ENCODE peak calls at places on chromosomes 13 and 19, in four cellular contexts. One of them, this sample, is unnamed.
A peak's percentile ranks its signal among the peaks of the same experiment; 100 is the strongest.

GRCh38 chr13:24233351-24233901 is 72.9 kb downstream of the SPATA13 start:
- DNase-seq in K562: no peak
- DNase-seq in HepG2: no peak
- DNase-seq in SK-N-SH: no peak
- DNase-seq in this sample: no peak

GRCh38 chr19:46383846-46384245 is 29.5 kb downstream of the CCDC8 start:
- DNase-seq in K562: no peak
- DNase-seq in HepG2: no peak
- DNase-seq in SK-N-SH: no peak
- DNase-seq in this sample: no peak

GRCh38 chr13:49980266-49980665 is 16.6 kb upstream of the TRIM13 start:
- DNase-seq in K562: no peak
- DNase-seq in HepG2: no peak
- DNase-seq in SK-N-SH: no peak
- DNase-seq in this sample: no peak

GRCh38 chr19:42249149-42249750 is 5.7 kb downstream of the ERF start:
- DNase-seq in K562: no peak
- DNase-seq in HepG2: no peak
- DNase-seq in SK-N-SH: no peak
- DNase-seq in this sample: no peak

GRCh38 chr19:12806242-12807131 is at the start of gene RNASEH2A:
- DNase-seq in K562: peak; percentile 88
- DNase-seq in HepG2: peak; percentile 70
- DNase-seq in SK-N-SH: peak; percentile 95
- DNase-seq in this sample: peak; percentile 83

GRCh38 chr19:46081928-46082727 is 41.3 kb upstream of the IGFL4 start:
- DNase-seq in K562: peak; percentile 50
- DNase-seq in HepG2: peak; percentile 41
- DNase-seq in SK-N-SH: peak; percentile 63
- DNase-seq in this sample: peak; percentile 70

GRCh38 chr13:20128459-20128927 is 32.4 kb downstream of the GJA3 start:
- DNase-seq in K562: no peak
- DNase-seq in HepG2: peak; percentile 15
- DNase-seq in SK-N-SH: peak; percentile 50
- DNase-seq in this sample: peak; percentile 49

GRCh38 chr13:79678100-79678499 is 197.1 kb downstream of the NDFIP2 start:
- DNase-seq in K562: no peak
- DNase-seq in HepG2: peak; percentile 24
- DNase-seq in SK-N-SH: no peak
- DNase-seq in this sample: no peak

GRCh38 chr13:77171451-77171850 is 144.5 kb upstream of the FBXL3 start:
- DNase-seq in K562: no peak
- DNase-seq in HepG2: no peak
- DNase-seq in SK-N-SH: no peak
- DNase-seq in this sample: no peak

GRCh38 chr13:23686948-23687347 is 116.7 kb downstream of the TNFRSF19 start:
- DNase-seq in K562: no peak
- DNase-seq in HepG2: no peak
- DNase-seq in SK-N-SH: no peak
- DNase-seq in this sample: no peak

GRCh38 chr13:23715762-23716235 is 145.6 kb downstream of the TNFRSF19 start:
- DNase-seq in K562: peak; percentile 18
- DNase-seq in HepG2: peak; percentile 62
- DNase-seq in SK-N-SH: no peak
- DNase-seq in this sample: peak; percentile 30

GRCh38 chr19:35975608-35976214 is 19.3 kb upstream of the SDHAF1 start:
- DNase-seq in K562: peak; percentile 78
- DNase-seq in HepG2: no peak
- DNase-seq in SK-N-SH: no peak
- DNase-seq in this sample: peak; percentile 34

GRCh38 chr13:71285700-71286099 is 581.3 kb downstream of the DACH1 start:
- DNase-seq in K562: no peak
- DNase-seq in HepG2: no peak
- DNase-seq in SK-N-SH: no peak
- DNase-seq in this sample: no peak

GRCh38 chr19:16249826-16250434 is 52.2 kb downstream of the AP1M1 start:
- DNase-seq in K562: no peak
- DNase-seq in HepG2: no peak
- DNase-seq in SK-N-SH: no peak
- DNase-seq in this sample: no peak

GRCh38 chr19:43265664-43266025 is 3.7 kb downstream of the PSG9 start:
- DNase-seq in K562: no peak
- DNase-seq in HepG2: no peak
- DNase-seq in SK-N-SH: no peak
- DNase-seq in this sample: peak; percentile 93

GRCh38 chr19:12884926-12885748 is 1.9 kb downstream of the KLF1 start:
- DNase-seq in K562: peak; percentile 91
- DNase-seq in HepG2: peak; percentile 29
- DNase-seq in SK-N-SH: peak; percentile 86
- DNase-seq in this sample: peak; percentile 94

GRCh38 chr13:60329221-60329983 is 67.6 kb upstream of the TDRD3 start:
- DNase-seq in K562: peak; percentile 32
- DNase-seq in HepG2: peak; percentile 12
- DNase-seq in SK-N-SH: peak; percentile 41
- DNase-seq in this sample: no peak

GRCh38 chr19:20273376-20273775 is 106.4 kb downstream of the ZNF486 start:
- DNase-seq in K562: no peak
- DNase-seq in HepG2: no peak
- DNase-seq in SK-N-SH: no peak
- DNase-seq in this sample: no peak

GRCh38 chr13:102847272-102848234 is 1.7 kb downstream of the ERCC5 start:
- DNase-seq in K562: no peak
- DNase-seq in HepG2: no peak
- DNase-seq in SK-N-SH: peak; percentile 17
- DNase-seq in this sample: peak; percentile 30

GRCh38 chr19:11044436-11044835 is 44.8 kb upstream of the LDLR start:
- DNase-seq in K562: no peak
- DNase-seq in HepG2: no peak
- DNase-seq in SK-N-SH: no peak
- DNase-seq in this sample: no peak

GRCh38 chr19:29375429-29376093 is 150.2 kb upstream of the VSTM2B start:
- DNase-seq in K562: no peak
- DNase-seq in HepG2: no peak
- DNase-seq in SK-N-SH: no peak
- DNase-seq in this sample: no peak

GRCh38 chr19:1651061-1651547 is 1.3 kb downstream of the TCF3 start:
- DNase-seq in K562: no peak
- DNase-seq in HepG2: no peak
- DNase-seq in SK-N-SH: peak; percentile 73
- DNase-seq in this sample: no peak

GRCh38 chr19:51147663-51148062 is 5.6 kb downstream of the SIGLEC7 start:
- DNase-seq in K562: peak; percentile 32
- DNase-seq in HepG2: no peak
- DNase-seq in SK-N-SH: no peak
- DNase-seq in this sample: no peak

GRCh38 chr19:4115818-4116385 is 8.0 kb downstream of the MAP2K2 start:
- DNase-seq in K562: peak; percentile 11
- DNase-seq in HepG2: no peak
- DNase-seq in SK-N-SH: peak; percentile 11
- DNase-seq in this sample: no peak

GRCh38 chr13:65679240-65679639 is 1550.9 kb downstream of the PCDH9 start:
- DNase-seq in K562: no peak
- DNase-seq in HepG2: no peak
- DNase-seq in SK-N-SH: no peak
- DNase-seq in this sample: no peak

GRCh38 chr13:25217023-25217909 is 45.2 kb upstream of the AMER2 start:
- DNase-seq in K562: no peak
- DNase-seq in HepG2: no peak
- DNase-seq in SK-N-SH: no peak
- DNase-seq in this sample: no peak

GRCh38 chr13:110340812-110341444 is 33.8 kb downstream of the COL4A2 start:
- DNase-seq in K562: no peak
- DNase-seq in HepG2: no peak
- DNase-seq in SK-N-SH: no peak
- DNase-seq in this sample: no peak

GRCh38 chr13:110339975-110340550 is 33.0 kb downstream of the COL4A2 start:
- DNase-seq in K562: no peak
- DNase-seq in HepG2: no peak
- DNase-seq in SK-N-SH: no peak
- DNase-seq in this sample: no peak

GRCh38 chr13:110343241-110343865 is 36.3 kb downstream of the COL4A2 start:
- DNase-seq in K562: no peak
- DNase-seq in HepG2: no peak
- DNase-seq in SK-N-SH: no peak
- DNase-seq in this sample: no peak

GRCh38 chr13:110342474-110342873 is 35.4 kb downstream of the COL4A2 start:
- DNase-seq in K562: no peak
- DNase-seq in HepG2: no peak
- DNase-seq in SK-N-SH: no peak
- DNase-seq in this sample: no peak

DNA sequence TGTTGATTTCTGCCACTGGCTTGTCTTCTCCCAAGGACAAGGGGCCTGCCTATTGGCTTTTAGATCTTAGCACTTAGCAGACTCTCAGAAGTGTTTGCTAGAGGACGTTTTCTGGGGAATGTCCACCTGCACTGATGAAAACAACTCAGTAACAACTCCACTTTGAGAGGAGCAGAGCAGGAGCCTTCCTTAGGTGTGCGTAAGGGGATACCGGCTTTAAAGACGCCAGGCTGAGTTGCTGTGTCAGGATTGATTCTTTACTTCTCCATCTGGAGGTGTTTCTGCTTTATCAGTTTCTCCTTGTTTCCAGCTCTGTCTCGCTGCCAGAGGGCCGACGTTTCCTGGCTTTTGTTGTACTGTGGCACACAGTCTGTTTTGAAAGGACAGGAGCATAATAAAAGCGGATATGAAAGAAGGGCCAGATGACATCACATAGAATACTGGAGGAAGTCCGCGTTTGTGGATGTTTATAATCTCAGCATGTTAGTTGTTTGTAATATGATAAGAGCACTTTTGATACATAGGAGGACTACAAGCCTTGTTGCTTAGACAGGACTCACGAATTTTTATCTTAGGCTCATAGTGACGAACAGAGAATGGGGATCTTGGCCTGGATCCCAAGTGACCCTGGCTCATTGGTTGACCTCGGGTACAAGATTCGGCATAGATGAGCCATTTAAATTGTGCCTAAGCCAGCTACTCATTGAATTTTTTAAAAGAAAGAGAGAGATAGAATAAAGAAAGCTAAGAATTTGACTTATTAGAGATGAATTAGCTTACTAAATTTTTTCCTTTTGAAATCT is 34.6 kb downstream of the COL4A2 start:
- DNase-seq in K562: no peak
- DNase-seq in HepG2: no peak
- DNase-seq in SK-N-SH: peak; percentile 55
- DNase-seq in this sample: no peak
- TF ChIP-seq JUND in K562: no peak
- TF ChIP-seq JUND in HepG2: no peak
- TF ChIP-seq JUND in SK-N-SH: no peak
- TF ChIP-seq JUND in this sample: no peak

GRCh38 chr13:30159446-30159839 is 147.9 kb downstream of the KATNAL1 start:
- DNase-seq in K562: no peak
- DNase-seq in HepG2: no peak
- DNase-seq in SK-N-SH: no peak
- DNase-seq in this sample: no peak
- TF ChIP-seq JUND in K562: no peak
- TF ChIP-seq JUND in HepG2: no peak
- TF ChIP-seq JUND in SK-N-SH: no peak
- TF ChIP-seq JUND in this sample: no peak

GRCh38 chr19:372306-372890 is 27.8 kb upstream of the MIER2 start:
- DNase-seq in K562: no peak
- DNase-seq in HepG2: no peak
- DNase-seq in SK-N-SH: peak; percentile 81
- DNase-seq in this sample: no peak
- TF ChIP-seq JUND in K562: no peak
- TF ChIP-seq JUND in HepG2: no peak
- TF ChIP-seq JUND in SK-N-SH: no peak
- TF ChIP-seq JUND in this sample: no peak

GRCh38 chr19:58382997-58383603 is 2.3 kb upstream of the ZNF837 start:
- DNase-seq in K562: no peak
- DNase-seq in HepG2: no peak
- DNase-seq in SK-N-SH: no peak
- DNase-seq in this sample: no peak

GRCh38 chr19:58381460-58382220 is 810 bp upstream of the ZNF837 start:
- DNase-seq in K562: no peak
- DNase-seq in HepG2: no peak
- DNase-seq in SK-N-SH: no peak
- DNase-seq in this sample: no peak

GRCh38 chr19:58380037-58380735 is 644 bp downstream of the ZNF837 start:
- DNase-seq in K562: no peak
- DNase-seq in HepG2: peak; percentile 83
- DNase-seq in SK-N-SH: no peak
- DNase-seq in this sample: no peak

GRCh38 chr19:58379276-58379675 is 1.6 kb downstream of the ZNF837 start:
- DNase-seq in K562: no peak
- DNase-seq in HepG2: no peak
- DNase-seq in SK-N-SH: no peak
- DNase-seq in this sample: no peak

GRCh38 chr19:58380736-58381459 is at the start of gene ZNF837:
- DNase-seq in K562: peak; percentile 91
- DNase-seq in HepG2: peak; percentile 99
- DNase-seq in SK-N-SH: peak; percentile 93
- DNase-seq in this sample: peak; percentile 100
- TF ChIP-seq JUND in K562: peak; percentile 69
- TF ChIP-seq JUND in HepG2: no peak
- TF ChIP-seq JUND in SK-N-SH: no peak
- TF ChIP-seq JUND in this sample: no peak

GRCh38 chr13:27141746-27142145 is 29.9 kb downstream of the USP12 start:
- DNase-seq in K562: no peak
- DNase-seq in HepG2: no peak
- DNase-seq in SK-N-SH: no peak
- DNase-seq in this sample: no peak

GRCh38 chr13:27151798-27152599 is 19.6 kb downstream of the USP12 start:
- DNase-seq in K562: no peak
- DNase-seq in HepG2: peak; percentile 55
- DNase-seq in SK-N-SH: no peak
- DNase-seq in this sample: no peak

GRCh38 chr13:27149702-27150101 is 21.9 kb downstream of the USP12 start:
- DNase-seq in K562: no peak
- DNase-seq in HepG2: no peak
- DNase-seq in SK-N-SH: no peak
- DNase-seq in this sample: no peak

GRCh38 chr13:27148900-27149299 is 22.7 kb downstream of the USP12 start:
- DNase-seq in K562: no peak
- DNase-seq in HepG2: no peak
- DNase-seq in SK-N-SH: no peak
- DNase-seq in this sample: no peak

GRCh38 chr13:27147530-27148170 is 24.0 kb downstream of the USP12 start:
- DNase-seq in K562: no peak
- DNase-seq in HepG2: no peak
- DNase-seq in SK-N-SH: no peak
- DNase-seq in this sample: no peak
- TF ChIP-seq JUND in K562: no peak
- TF ChIP-seq JUND in HepG2: no peak
- TF ChIP-seq JUND in SK-N-SH: no peak
- TF ChIP-seq JUND in this sample: no peak

GRCh38 chr19:55091955-55092354 is 16.3 kb downstream of the EPS8L1 start:
- DNase-seq in K562: peak; percentile 75
- DNase-seq in HepG2: no peak
- DNase-seq in SK-N-SH: peak; percentile 81
- DNase-seq in this sample: no peak
- TF ChIP-seq JUND in K562: no peak
- TF ChIP-seq JUND in HepG2: no peak
- TF ChIP-seq JUND in SK-N-SH: no peak
- TF ChIP-seq JUND in this sample: no peak

GRCh38 chr13:113879506-113880360 is 15.9 kb upstream of the GAS6 start:
- DNase-seq in K562: no peak
- DNase-seq in HepG2: no peak
- DNase-seq in SK-N-SH: no peak
- DNase-seq in this sample: no peak
- TF ChIP-seq JUND in K562: no peak
- TF ChIP-seq JUND in HepG2: no peak
- TF ChIP-seq JUND in SK-N-SH: no peak
- TF ChIP-seq JUND in this sample: no peak

GRCh38 chr13:72527333-72527732 is 200.1 kb downstream of the MZT1 start:
- DNase-seq in K562: no peak
- DNase-seq in HepG2: peak; percentile 15
- DNase-seq in SK-N-SH: no peak
- DNase-seq in this sample: no peak
- TF ChIP-seq JUND in K562: no peak
- TF ChIP-seq JUND in HepG2: no peak
- TF ChIP-seq JUND in SK-N-SH: no peak
- TF ChIP-seq JUND in this sample: no peak

This sample was measured in T47D.